ENCODE peak calls at places on chromosomes 6 and 20, in four cellular contexts. One of them, this sample, is unnamed.
A peak's percentile ranks its signal among the peaks of the same experiment; 100 is the strongest.

GRCh38 chr20:35619196-35620095 is 3.8 kb downstream of the SPAG4 start:
- DNase-seq in ovary: peak; percentile 82
- DNase-seq in astrocyte of the spinal cord: peak; percentile 81
- DNase-seq in A549: peak; percentile 89
- DNase-seq in this sample: peak; percentile 83

GRCh38 chr20:39775110-39775509 is 813.0 kb downstream of the DHX35 start:
- DNase-seq in ovary: no peak
- DNase-seq in A549: no peak
- DNase-seq in astrocyte of the spinal cord: peak; percentile 94
- DNase-seq in this sample: no peak

GRCh38 chr20:23132930-23133559 is 46.9 kb upstream of the CD93 start:
- DNase-seq in ovary: no peak
- DNase-seq in astrocyte of the spinal cord: no peak
- DNase-seq in A549: no peak
- DNase-seq in this sample: peak; percentile 55

GRCh38 chr20:23021941-23022340 is 13.2 kb upstream of the SSTR4 start:
- DNase-seq in astrocyte of the spinal cord: no peak
- DNase-seq in A549: no peak
- DNase-seq in ovary: no peak
- DNase-seq in this sample: no peak

GRCh38 chr20:9220874-9221547 is 152.1 kb downstream of the PLCB4 start:
- DNase-seq in ovary: no peak
- DNase-seq in astrocyte of the spinal cord: peak; percentile 84
- DNase-seq in A549: no peak
- DNase-seq in this sample: no peak

GRCh38 chr20:48331518-48332286 is 496.1 kb downstream of the PREX1 start:
- DNase-seq in ovary: no peak
- DNase-seq in astrocyte of the spinal cord: no peak
- DNase-seq in A549: no peak
- DNase-seq in this sample: no peak

GRCh38 chr6:148973809-148974208 is 227.0 kb downstream of the UST start:
- DNase-seq in ovary: no peak
- DNase-seq in A549: peak; percentile 32
- DNase-seq in astrocyte of the spinal cord: peak; percentile 62
- DNase-seq in this sample: no peak

GRCh38 chr20:23586735-23587525 is 18.6 kb upstream of the CST9L start:
- DNase-seq in astrocyte of the spinal cord: no peak
- DNase-seq in ovary: no peak
- DNase-seq in A549: no peak
- DNase-seq in this sample: no peak

GRCh38 chr20:31842471-31843157 is 2.8 kb downstream of the FOXS1 start:
- DNase-seq in A549: peak; percentile 45
- DNase-seq in astrocyte of the spinal cord: peak; percentile 81
- DNase-seq in ovary: peak; percentile 65
- DNase-seq in this sample: no peak

GRCh38 chr6:79421001-79421411 is 116.2 kb downstream of the LCA5 start:
- DNase-seq in A549: no peak
- DNase-seq in astrocyte of the spinal cord: peak; percentile 22
- DNase-seq in ovary: no peak
- DNase-seq in this sample: no peak

GRCh38 chr6:16306334-16306733 is 67.9 kb downstream of the GMPR start:
- DNase-seq in A549: no peak
- DNase-seq in astrocyte of the spinal cord: no peak
- DNase-seq in ovary: no peak
- DNase-seq in this sample: no peak

GRCh38 chr6:139765825-139766285 is 391.4 kb upstream of the CITED2 start:
- DNase-seq in astrocyte of the spinal cord: no peak
- DNase-seq in A549: peak; percentile 64
- DNase-seq in ovary: no peak
- DNase-seq in this sample: no peak

GRCh38 chr6:82264824-82265223 is 17.3 kb upstream of the IBTK start:
- DNase-seq in astrocyte of the spinal cord: no peak
- DNase-seq in ovary: no peak
- DNase-seq in A549: no peak
- DNase-seq in this sample: no peak

GRCh38 chr20:50153153-50153499 is 397 bp downstream of the PEDS1 start:
- DNase-seq in A549: no peak
- DNase-seq in ovary: no peak
- DNase-seq in astrocyte of the spinal cord: no peak
- DNase-seq in this sample: no peak

GRCh38 chr6:56143796-56144195 is 103.6 kb downstream of the COL21A1 start:
- DNase-seq in astrocyte of the spinal cord: no peak
- DNase-seq in A549: no peak
- DNase-seq in ovary: no peak
- DNase-seq in this sample: no peak

DNA sequence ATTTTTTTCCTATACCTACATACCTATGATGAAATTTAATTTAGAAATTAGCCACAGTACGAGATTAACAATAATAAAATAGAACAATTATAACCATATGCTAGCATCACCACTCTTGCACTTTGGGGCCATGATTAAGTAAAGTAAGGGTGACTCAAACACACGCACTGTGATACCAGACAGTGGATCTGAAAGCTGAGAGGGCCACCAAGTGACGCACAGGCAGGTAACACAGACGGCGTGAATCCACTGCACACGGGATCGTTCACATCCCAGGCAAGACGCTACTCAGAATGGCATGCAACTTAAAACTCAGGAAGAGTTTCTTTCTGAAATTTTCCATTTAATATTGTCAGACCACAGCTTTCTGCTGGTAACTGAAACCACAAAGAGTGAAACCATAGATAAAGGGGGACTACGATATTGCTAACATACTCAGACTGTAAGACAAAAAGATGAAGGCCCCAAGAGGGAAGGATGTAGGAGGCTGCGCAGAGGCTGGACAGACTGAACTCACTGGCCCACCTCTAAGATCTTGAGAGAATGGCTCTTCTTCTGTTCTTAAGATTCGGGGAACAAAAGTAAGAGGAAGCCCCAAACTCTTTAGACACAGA is 17.9 kb downstream of the RRBP1 start:
- DNase-seq in astrocyte of the spinal cord: peak; percentile 33
- DNase-seq in A549: no peak
- DNase-seq in ovary: no peak
- DNase-seq in this sample: no peak
- TF ChIP-seq CTCF in astrocyte of the spinal cord: no peak
- TF ChIP-seq CTCF in A549: no peak
- TF ChIP-seq CTCF in ovary: no peak
- TF ChIP-seq CTCF in this sample: no peak

GRCh38 chr20:52242237-52243230 is 51.0 kb upstream of the ZFP64 start:
- DNase-seq in astrocyte of the spinal cord: peak; percentile 32
- DNase-seq in A549: no peak
- DNase-seq in ovary: no peak
- DNase-seq in this sample: no peak
- TF ChIP-seq CTCF in astrocyte of the spinal cord: peak; percentile 7
- TF ChIP-seq CTCF in A549: peak; percentile 63
- TF ChIP-seq CTCF in ovary: no peak
- TF ChIP-seq CTCF in this sample: peak; percentile 93

GRCh38 chr20:19789009-19789408 is 31.0 kb downstream of the RIN2 start:
- DNase-seq in astrocyte of the spinal cord: no peak
- DNase-seq in ovary: no peak
- DNase-seq in A549: peak; percentile 42
- DNase-seq in this sample: no peak
- TF ChIP-seq CTCF in astrocyte of the spinal cord: no peak
- TF ChIP-seq CTCF in ovary: no peak
- TF ChIP-seq CTCF in A549: no peak
- TF ChIP-seq CTCF in this sample: no peak

GRCh38 chr6:6217838-6218237 is 102.6 kb downstream of the F13A1 start:
- DNase-seq in astrocyte of the spinal cord: no peak
- DNase-seq in ovary: no peak
- DNase-seq in A549: no peak
- DNase-seq in this sample: no peak
- TF ChIP-seq CTCF in astrocyte of the spinal cord: no peak
- TF ChIP-seq CTCF in ovary: no peak
- TF ChIP-seq CTCF in A549: no peak
- TF ChIP-seq CTCF in this sample: no peak

GRCh38 chr20:41192575-41192974 is 55.2 kb downstream of the PLCG1 start:
- DNase-seq in ovary: no peak
- DNase-seq in A549: no peak
- DNase-seq in astrocyte of the spinal cord: no peak
- DNase-seq in this sample: no peak
- TF ChIP-seq CTCF in ovary: no peak
- TF ChIP-seq CTCF in A549: no peak
- TF ChIP-seq CTCF in astrocyte of the spinal cord: no peak
- TF ChIP-seq CTCF in this sample: no peak